ENCODE peak calls at places on chromosome 22, in four cellular contexts. One of them, this sample, is unnamed.

GRCh38 chr22:50436134-50436830 is 38.6 kb downstream of the SBF1 start:
- DNase-seq in activated T-cell treated with anti-CD3 and anti-CD28 coated beads, Interleukin-2, amount 50 U/mL, for 48 hours: no peak
- DNase-seq in astrocyte of the cerebellum: no peak
- DNase-seq in keratinocyte: no peak
- DNase-seq in this sample: no peak

GRCh38 chr22:26756675-26757293 is 99.4 kb downstream of the MIAT start:
- DNase-seq in activated T-cell treated with anti-CD3 and anti-CD28 coated beads, Interleukin-2, amount 50 U/mL, for 48 hours: peak
- DNase-seq in astrocyte of the cerebellum: no peak
- DNase-seq in keratinocyte: no peak
- DNase-seq in this sample: no peak

GRCh38 chr22:21590809-21591641 is 23.5 kb downstream of the UBE2L3 start:
- DNase-seq in activated T-cell treated with anti-CD3 and anti-CD28 coated beads, Interleukin-2, amount 50 U/mL, for 48 hours: no peak
- DNase-seq in astrocyte of the cerebellum: no peak
- DNase-seq in keratinocyte: no peak
- DNase-seq in this sample: no peak

GRCh38 chr22:23685205-23685784 is 5.5 kb upstream of the RGL4 start:
- DNase-seq in activated T-cell treated with anti-CD3 and anti-CD28 coated beads, Interleukin-2, amount 50 U/mL, for 48 hours: no peak
- DNase-seq in astrocyte of the cerebellum: no peak
- DNase-seq in keratinocyte: no peak
- DNase-seq in this sample: no peak

GRCh38 chr22:50244420-50245213 is at the start of gene TUBGCP6:
- DNase-seq in activated T-cell treated with anti-CD3 and anti-CD28 coated beads, Interleukin-2, amount 50 U/mL, for 48 hours: peak
- DNase-seq in astrocyte of the cerebellum: peak
- DNase-seq in keratinocyte: no peak
- DNase-seq in this sample: peak

GRCh38 chr22:31829505-31829904 is 75.7 kb downstream of the DEPDC5 start:
- DNase-seq in activated T-cell treated with anti-CD3 and anti-CD28 coated beads, Interleukin-2, amount 50 U/mL, for 48 hours: peak
- DNase-seq in astrocyte of the cerebellum: peak
- DNase-seq in keratinocyte: peak
- DNase-seq in this sample: peak

GRCh38 chr22:31238057-31238456 is 26.0 kb downstream of the LIMK2 start:
- DNase-seq in activated T-cell treated with anti-CD3 and anti-CD28 coated beads, Interleukin-2, amount 50 U/mL, for 48 hours: no peak
- DNase-seq in astrocyte of the cerebellum: no peak
- DNase-seq in keratinocyte: no peak
- DNase-seq in this sample: no peak

GRCh38 chr22:23068832-23069385 is 1.4 kb upstream of the GNAZ start:
- DNase-seq in activated T-cell treated with anti-CD3 and anti-CD28 coated beads, Interleukin-2, amount 50 U/mL, for 48 hours: no peak
- DNase-seq in astrocyte of the cerebellum: no peak
- DNase-seq in keratinocyte: no peak
- DNase-seq in this sample: no peak

GRCh38 chr22:19097518-19097917 is 24.7 kb downstream of the DGCR2 start:
- DNase-seq in activated T-cell treated with anti-CD3 and anti-CD28 coated beads, Interleukin-2, amount 50 U/mL, for 48 hours: no peak
- DNase-seq in astrocyte of the cerebellum: no peak
- DNase-seq in keratinocyte: no peak
- DNase-seq in this sample: no peak

GRCh38 chr22:50171965-50172421 is 1.5 kb downstream of the PANX2 start:
- DNase-seq in activated T-cell treated with anti-CD3 and anti-CD28 coated beads, Interleukin-2, amount 50 U/mL, for 48 hours: no peak
- DNase-seq in astrocyte of the cerebellum: no peak
- DNase-seq in keratinocyte: no peak
- DNase-seq in this sample: no peak

GRCh38 chr22:49724030-49724892 is 103.4 kb downstream of the BRD1 start:
- DNase-seq in activated T-cell treated with anti-CD3 and anti-CD28 coated beads, Interleukin-2, amount 50 U/mL, for 48 hours: peak
- DNase-seq in astrocyte of the cerebellum: no peak
- DNase-seq in keratinocyte: no peak
- DNase-seq in this sample: no peak

GRCh38 chr22:48796295-48797015 is 1031.2 kb downstream of the BRD1 start:
- DNase-seq in activated T-cell treated with anti-CD3 and anti-CD28 coated beads, Interleukin-2, amount 50 U/mL, for 48 hours: no peak
- DNase-seq in astrocyte of the cerebellum: no peak
- DNase-seq in keratinocyte: no peak
- DNase-seq in this sample: no peak

GRCh38 chr22:23533328-23533762 is 46.7 kb downstream of the IGLL1 start:
- DNase-seq in activated T-cell treated with anti-CD3 and anti-CD28 coated beads, Interleukin-2, amount 50 U/mL, for 48 hours: peak
- DNase-seq in astrocyte of the cerebellum: no peak
- DNase-seq in keratinocyte: no peak
- DNase-seq in this sample: no peak

GRCh38 chr22:45026511-45026910 is 16.7 kb upstream of the PHF21B start:
- DNase-seq in activated T-cell treated with anti-CD3 and anti-CD28 coated beads, Interleukin-2, amount 50 U/mL, for 48 hours: no peak
- DNase-seq in astrocyte of the cerebellum: no peak
- DNase-seq in keratinocyte: no peak
- DNase-seq in this sample: no peak

GRCh38 chr22:26617251-26618199 is at the start of gene CRYBB1:
- DNase-seq in activated T-cell treated with anti-CD3 and anti-CD28 coated beads, Interleukin-2, amount 50 U/mL, for 48 hours: no peak
- DNase-seq in astrocyte of the cerebellum: no peak
- DNase-seq in keratinocyte: no peak
- DNase-seq in this sample: no peak

GRCh38 chr22:49999063-49999900 is 13.3 kb downstream of the IL17REL start:
- DNase-seq in activated T-cell treated with anti-CD3 and anti-CD28 coated beads, Interleukin-2, amount 50 U/mL, for 48 hours: peak
- DNase-seq in astrocyte of the cerebellum: no peak
- DNase-seq in keratinocyte: no peak
- DNase-seq in this sample: no peak

GRCh38 chr22:27987557-27987956 is 68.5 kb upstream of the PITPNB start:
- DNase-seq in activated T-cell treated with anti-CD3 and anti-CD28 coated beads, Interleukin-2, amount 50 U/mL, for 48 hours: no peak
- DNase-seq in astrocyte of the cerebellum: peak
- DNase-seq in keratinocyte: no peak
- DNase-seq in this sample: no peak

GRCh38 chr22:36286096-36286957 is 33.4 kb downstream of the APOL1 start:
- DNase-seq in activated T-cell treated with anti-CD3 and anti-CD28 coated beads, Interleukin-2, amount 50 U/mL, for 48 hours: peak
- DNase-seq in astrocyte of the cerebellum: peak
- DNase-seq in keratinocyte: no peak
- DNase-seq in this sample: no peak

GRCh38 chr22:46072030-46072881 is 78.1 kb upstream of the PPARA start:
- DNase-seq in activated T-cell treated with anti-CD3 and anti-CD28 coated beads, Interleukin-2, amount 50 U/mL, for 48 hours: peak
- DNase-seq in astrocyte of the cerebellum: no peak
- DNase-seq in keratinocyte: no peak
- DNase-seq in this sample: no peak

GRCh38 chr22:29914165-29914564 is 31.2 kb downstream of the MTMR3 start:
- DNase-seq in activated T-cell treated with anti-CD3 and anti-CD28 coated beads, Interleukin-2, amount 50 U/mL, for 48 hours: no peak
- DNase-seq in astrocyte of the cerebellum: peak
- DNase-seq in keratinocyte: peak
- DNase-seq in this sample: peak

This sample was measured in epithelial cell of prostate.